ENCODE peak calls at places on chromosomes 5 and 9, in eight cellular contexts. One of them, this sample, is unnamed. For H3K4me1, the result is how much of the 10 kb centered on the place peaks cover.

GRCh38 chr5:170069512-170069911 is 36.2 kb upstream of the FOXI1 start:
- DNase-seq in GM23338: no peak
- DNase-seq in IMR-90: no peak
- DNase-seq in Karpas-422: no peak
- DNase-seq in astrocyte: no peak
- DNase-seq in GM23248: no peak
- DNase-seq in keratinocyte: no peak
- DNase-seq in PC-3: no peak
- DNase-seq in this sample: no peak

GRCh38 chr5:159262472-159262858 is 625 bp upstream of the UBLCP1 start:
- DNase-seq in astrocyte: no peak
- DNase-seq in GM23248: peak
- DNase-seq in GM23338: peak
- DNase-seq in keratinocyte: no peak
- DNase-seq in PC-3: peak
- DNase-seq in Karpas-422: peak
- DNase-seq in IMR-90: peak
- DNase-seq in this sample: no peak

GRCh38 chr9:14347408-14348224 is 33.7 kb upstream of the NFIB start:
- DNase-seq in IMR-90: no peak
- DNase-seq in PC-3: peak
- DNase-seq in keratinocyte: no peak
- DNase-seq in astrocyte: no peak
- DNase-seq in Karpas-422: no peak
- DNase-seq in GM23338: peak
- DNase-seq in GM23248: peak
- DNase-seq in this sample: peak

GRCh38 chr5:135441919-135442318 is 5.2 kb downstream of the DCANP1 start:
- DNase-seq in IMR-90: no peak
- DNase-seq in keratinocyte: no peak
- DNase-seq in astrocyte: no peak
- DNase-seq in PC-3: no peak
- DNase-seq in GM23338: no peak
- DNase-seq in Karpas-422: no peak
- DNase-seq in GM23248: no peak
- DNase-seq in this sample: peak

GRCh38 chr9:8845376-8845775 is 1045.8 kb upstream of the DMAC1 start:
- DNase-seq in IMR-90: no peak
- DNase-seq in GM23338: no peak
- DNase-seq in PC-3: no peak
- DNase-seq in keratinocyte: no peak
- DNase-seq in GM23248: no peak
- DNase-seq in astrocyte: no peak
- DNase-seq in Karpas-422: no peak
- DNase-seq in this sample: no peak

GRCh38 chr9:81031422-81032029 is 657.8 kb downstream of the TLE1 start:
- DNase-seq in GM23248: no peak
- DNase-seq in Karpas-422: no peak
- DNase-seq in GM23338: peak
- DNase-seq in keratinocyte: peak
- DNase-seq in astrocyte: peak
- DNase-seq in PC-3: no peak
- DNase-seq in IMR-90: peak
- DNase-seq in this sample: no peak

GRCh38 chr9:85009251-85009650 is 339.7 kb downstream of the NTRK2 start:
- DNase-seq in GM23248: no peak
- DNase-seq in keratinocyte: no peak
- DNase-seq in astrocyte: no peak
- DNase-seq in PC-3: no peak
- DNase-seq in IMR-90: no peak
- DNase-seq in Karpas-422: no peak
- DNase-seq in GM23338: no peak
- DNase-seq in this sample: no peak

GRCh38 chr5:142922223-142922952 is 152.2 kb downstream of the ARHGAP26 start:
- DNase-seq in GM23338: peak
- DNase-seq in Karpas-422: peak
- DNase-seq in keratinocyte: no peak
- DNase-seq in GM23248: peak
- DNase-seq in IMR-90: peak
- DNase-seq in astrocyte: peak
- DNase-seq in PC-3: peak
- DNase-seq in this sample: peak

GRCh38 chr9:132506907-132507669 is 75.3 kb upstream of the BARHL1 start:
- DNase-seq in GM23338: no peak
- DNase-seq in IMR-90: no peak
- DNase-seq in astrocyte: no peak
- DNase-seq in Karpas-422: no peak
- DNase-seq in keratinocyte: no peak
- DNase-seq in PC-3: peak
- DNase-seq in GM23248: no peak
- DNase-seq in this sample: peak

GRCh38 chr9:86408121-86408520 is 53.9 kb upstream of the TUT7 start:
- DNase-seq in Karpas-422: no peak
- DNase-seq in PC-3: no peak
- DNase-seq in GM23248: peak
- DNase-seq in IMR-90: peak
- DNase-seq in astrocyte: peak
- DNase-seq in GM23338: no peak
- DNase-seq in keratinocyte: no peak
- DNase-seq in this sample: peak

GRCh38 chr9:88773119-88773518 is 218.1 kb upstream of the S1PR3 start:
- DNase-seq in keratinocyte: no peak
- DNase-seq in PC-3: no peak
- DNase-seq in IMR-90: no peak
- DNase-seq in GM23248: no peak
- DNase-seq in GM23338: no peak
- DNase-seq in astrocyte: no peak
- DNase-seq in Karpas-422: no peak
- DNase-seq in this sample: no peak

GRCh38 chr5:82319977-82320376 is 41.8 kb upstream of the RPS23 start:
- DNase-seq in astrocyte: no peak
- DNase-seq in keratinocyte: no peak
- DNase-seq in IMR-90: no peak
- DNase-seq in PC-3: no peak
- DNase-seq in Karpas-422: no peak
- DNase-seq in GM23248: no peak
- DNase-seq in GM23338: no peak
- DNase-seq in this sample: no peak

GRCh38 chr9:3241290-3241689 is 284.5 kb downstream of the RFX3 start:
- DNase-seq in PC-3: no peak
- DNase-seq in GM23248: no peak
- DNase-seq in IMR-90: no peak
- DNase-seq in astrocyte: peak
- DNase-seq in keratinocyte: no peak
- DNase-seq in Karpas-422: no peak
- DNase-seq in GM23338: peak
- DNase-seq in this sample: no peak

DNA sequence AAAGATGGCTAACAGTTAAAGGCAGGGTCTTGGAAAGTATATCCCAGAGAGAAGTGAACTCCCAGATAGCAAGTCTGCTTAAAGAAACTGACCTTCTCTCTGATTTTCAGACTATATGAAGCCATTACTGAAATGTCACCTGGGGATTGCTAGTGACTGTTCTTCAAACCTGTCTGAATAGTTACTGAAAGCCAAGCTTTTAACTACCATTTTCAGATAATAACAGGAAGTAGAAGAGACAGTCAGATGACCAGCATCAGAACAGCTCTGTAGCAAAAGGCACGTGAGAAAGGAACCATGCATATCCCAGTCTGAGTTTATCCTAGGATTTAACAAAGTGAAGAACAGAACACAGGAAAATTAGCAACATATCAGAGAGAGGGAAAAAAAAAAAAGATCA is 74.9 kb upstream of the SELENOP start:
- DNase-seq in astrocyte: no peak
- DNase-seq in keratinocyte: no peak
- DNase-seq in Karpas-422: no peak
- DNase-seq in GM23338: no peak
- DNase-seq in PC-3: no peak
- DNase-seq in GM23248: no peak
- DNase-seq in IMR-90: no peak
- DNase-seq in this sample: no peak
- H2AFZ ChIP-seq in astrocyte: no peak
- H2AFZ ChIP-seq in keratinocyte: no peak
- H2AFZ ChIP-seq in Karpas-422: no peak
- H2AFZ ChIP-seq in GM23338: no peak
- H2AFZ ChIP-seq in PC-3: no peak
- H2AFZ ChIP-seq in GM23248: no peak
- H2AFZ ChIP-seq in IMR-90: no peak
- H2AFZ ChIP-seq in this sample: no peak

GRCh38 chr9:131324736-131325679 is 35.5 kb downstream of the PLPP7 start:
- DNase-seq in IMR-90: no peak
- DNase-seq in Karpas-422: peak
- DNase-seq in GM23338: no peak
- DNase-seq in GM23248: no peak
- DNase-seq in astrocyte: no peak
- DNase-seq in keratinocyte: no peak
- DNase-seq in PC-3: no peak
- DNase-seq in this sample: peak

GRCh38 chr9:131320031-131320685 is 30.6 kb downstream of the PLPP7 start:
- DNase-seq in IMR-90: no peak
- DNase-seq in PC-3: no peak
- DNase-seq in Karpas-422: no peak
- DNase-seq in GM23338: no peak
- DNase-seq in astrocyte: no peak
- DNase-seq in GM23248: no peak
- DNase-seq in keratinocyte: no peak
- DNase-seq in this sample: peak

GRCh38 chr9:131318211-131318610 is 28.7 kb downstream of the PLPP7 start:
- DNase-seq in GM23338: no peak
- DNase-seq in astrocyte: no peak
- DNase-seq in Karpas-422: no peak
- DNase-seq in keratinocyte: no peak
- DNase-seq in GM23248: no peak
- DNase-seq in IMR-90: no peak
- DNase-seq in PC-3: no peak
- DNase-seq in this sample: peak

GRCh38 chr9:131323629-131324028 is 34.1 kb downstream of the PLPP7 start:
- DNase-seq in keratinocyte: no peak
- DNase-seq in GM23338: no peak
- DNase-seq in astrocyte: no peak
- DNase-seq in GM23248: no peak
- DNase-seq in IMR-90: no peak
- DNase-seq in Karpas-422: peak
- DNase-seq in PC-3: no peak
- DNase-seq in this sample: no peak

DNA sequence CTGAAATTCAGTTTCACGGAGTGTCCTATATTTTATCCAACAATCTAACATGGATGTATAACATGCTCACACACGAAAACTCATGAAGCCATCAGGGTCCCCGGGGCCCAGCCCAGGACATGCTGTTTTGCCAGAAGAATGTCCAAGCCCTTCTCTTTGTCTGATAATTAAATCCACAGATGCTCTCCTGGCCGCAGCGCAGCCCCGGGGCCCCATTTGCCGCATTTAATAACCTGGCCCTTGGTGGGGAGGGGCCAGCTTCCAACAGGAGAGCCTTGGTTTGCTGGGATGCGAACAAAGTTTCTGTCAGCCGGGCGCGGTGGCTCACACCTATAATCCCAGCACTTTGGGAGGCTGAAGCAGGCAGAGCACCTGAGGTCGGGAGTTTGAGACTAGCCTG is 30.0 kb downstream of the PLPP7 start:
- DNase-seq in PC-3: no peak
- DNase-seq in GM23248: no peak
- DNase-seq in keratinocyte: no peak
- DNase-seq in IMR-90: no peak
- DNase-seq in astrocyte: no peak
- DNase-seq in Karpas-422: no peak
- DNase-seq in GM23338: no peak
- DNase-seq in this sample: no peak
- H3K27ac ChIP-seq in PC-3: no peak
- H3K27ac ChIP-seq in GM23248: no peak
- H3K27ac ChIP-seq in keratinocyte: no peak
- H3K27ac ChIP-seq in IMR-90: no peak
- H3K27ac ChIP-seq in astrocyte: no peak
- H3K27ac ChIP-seq in Karpas-422: no peak
- H3K27ac ChIP-seq in GM23338: no peak
- H3K27ac ChIP-seq in this sample: no peak

GRCh38 chr5:157598350-157598936 is 22.9 kb upstream of the ADAM19 start:
- DNase-seq in GM23338: no peak
- DNase-seq in Karpas-422: no peak
- DNase-seq in GM23248: no peak
- DNase-seq in astrocyte: no peak
- DNase-seq in PC-3: peak
- DNase-seq in keratinocyte: no peak
- DNase-seq in IMR-90: no peak
- DNase-seq in this sample: no peak

GRCh38 chr5:157594237-157594636 is 18.7 kb upstream of the ADAM19 start:
- DNase-seq in GM23338: no peak
- DNase-seq in astrocyte: no peak
- DNase-seq in keratinocyte: no peak
- DNase-seq in GM23248: no peak
- DNase-seq in Karpas-422: no peak
- DNase-seq in PC-3: no peak
- DNase-seq in IMR-90: no peak
- DNase-seq in this sample: no peak

GRCh38 chr5:157594675-157595074 is 19.1 kb upstream of the ADAM19 start:
- DNase-seq in GM23338: no peak
- DNase-seq in GM23248: no peak
- DNase-seq in IMR-90: no peak
- DNase-seq in keratinocyte: no peak
- DNase-seq in astrocyte: no peak
- DNase-seq in Karpas-422: no peak
- DNase-seq in PC-3: no peak
- DNase-seq in this sample: no peak

GRCh38 chr5:157597277-157597676 is 21.7 kb upstream of the ADAM19 start:
- DNase-seq in PC-3: no peak
- DNase-seq in GM23248: no peak
- DNase-seq in GM23338: no peak
- DNase-seq in Karpas-422: no peak
- DNase-seq in IMR-90: no peak
- DNase-seq in keratinocyte: no peak
- DNase-seq in astrocyte: no peak
- DNase-seq in this sample: no peak

DNA sequence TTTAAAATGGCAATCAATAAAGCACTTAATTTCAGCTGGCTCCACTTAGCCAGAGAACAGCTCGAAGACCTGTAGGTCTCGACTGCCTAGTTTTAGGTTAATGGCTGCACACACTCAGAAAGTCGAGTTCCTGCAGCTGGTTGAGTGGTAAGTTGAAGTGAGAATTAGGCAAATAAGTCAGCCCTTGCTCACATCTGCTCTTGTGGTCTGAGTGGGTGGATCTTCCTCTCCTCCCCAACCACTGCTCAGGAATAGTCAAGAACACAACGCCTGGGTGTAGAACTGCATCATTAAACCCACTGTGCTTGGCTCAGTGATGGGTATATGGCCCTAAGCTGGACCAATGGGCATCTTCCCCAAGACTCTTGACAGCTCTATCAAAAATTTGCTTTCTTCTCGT is 20.9 kb upstream of the ADAM19 start:
- DNase-seq in PC-3: no peak
- DNase-seq in Karpas-422: peak
- DNase-seq in astrocyte: peak
- DNase-seq in GM23338: no peak
- DNase-seq in IMR-90: no peak
- DNase-seq in GM23248: peak
- DNase-seq in keratinocyte: no peak
- DNase-seq in this sample: no peak
- H3K4me1 ChIP-seq in PC-3: under half
- H3K4me1 ChIP-seq in Karpas-422: half or more
- H3K4me1 ChIP-seq in astrocyte: under half
- H3K4me1 ChIP-seq in GM23338: under half
- H3K4me1 ChIP-seq in IMR-90: under half
- H3K4me1 ChIP-seq in GM23248: under half
- H3K4me1 ChIP-seq in keratinocyte: under half
- H3K4me1 ChIP-seq in this sample: under half

GRCh38 chr5:151703227-151703626 is 16.5 kb upstream of the SPARC start:
- DNase-seq in PC-3: no peak
- DNase-seq in IMR-90: no peak
- DNase-seq in keratinocyte: no peak
- DNase-seq in Karpas-422: peak
- DNase-seq in astrocyte: no peak
- DNase-seq in GM23248: no peak
- DNase-seq in GM23338: no peak
- DNase-seq in this sample: no peak
- H2AFZ ChIP-seq in PC-3: no peak
- H2AFZ ChIP-seq in IMR-90: no peak
- H2AFZ ChIP-seq in keratinocyte: no peak
- H2AFZ ChIP-seq in Karpas-422: no peak
- H2AFZ ChIP-seq in astrocyte: no peak
- H2AFZ ChIP-seq in GM23248: no peak
- H2AFZ ChIP-seq in GM23338: no peak
- H2AFZ ChIP-seq in this sample: no peak

This sample was measured in osteoblast.